ENCODE peak calls at places on chromosomes 13 and 19, in five cellular contexts. V, N, C, D and T are unnamed samples.

GRCh38 chr19:14561832-14562351 is 10.0 kb downstream of the NDUFB7 start:
- DNase-seq in N (peak), C (no peak), D (no peak), V (no peak), T (no peak)

GRCh38 chr13:90416519-90416918 is 931.0 kb upstream of the MIR17HG start:
- DNase-seq in D (peak), C (peak), N (no peak), V (no peak), T (no peak)

GRCh38 chr19:46970815-46971214 is 48.8 kb upstream of the NPAS1 start:
- DNase-seq in N (no peak), D (peak), C (peak), V (no peak), T (peak)

GRCh38 chr13:43865892-43866291 is 13.6 kb downstream of the CCDC122 start:
- DNase-seq in D (peak), V (no peak), N (no peak), C (peak), T (no peak)

GRCh38 chr13:113625965-113626661 is 31.9 kb downstream of the ATP4B start:
- DNase-seq in C (no peak), N (no peak), V (no peak), D (peak), T (no peak)

GRCh38 chr13:103762523-103762922 is 696.3 kb upstream of the SLC10A2 start:
- DNase-seq in D (no peak), C (no peak), N (no peak), V (no peak), T (no peak)

GRCh38 chr13:40503966-40504591 is 162.4 kb downstream of the FOXO1 start:
- DNase-seq in V (no peak), N (no peak), C (peak), D (peak), T (peak)

GRCh38 chr13:22883961-22884360 is 296.8 kb upstream of the SGCG start:
- DNase-seq in C (no peak), N (peak), V (peak), D (no peak), T (no peak)

GRCh38 chr19:47839913-47840312 is 18.2 kb downstream of the CRX start:
- DNase-seq in V (peak), N (peak), C (no peak), D (peak), T (no peak)

GRCh38 chr19:618247-618619 is 15.1 kb downstream of the POLRMT start:
- DNase-seq in N (no peak), V (no peak), C (no peak), D (no peak), T (no peak)

GRCh38 chr19:47284324-47284899 is 9.7 kb downstream of the INAFM1 start:
- DNase-seq in C (peak), D (peak), N (no peak), V (peak), T (peak)

GRCh38 chr19:42284066-42284501 is 15.0 kb downstream of the CIC start:
- DNase-seq in V (peak), C (no peak), D (peak), N (no peak), T (no peak)

GRCh38 chr19:42282036-42282762 is 13.1 kb downstream of the CIC start:
- DNase-seq in V (peak), D (peak), N (no peak), C (no peak), T (no peak)

GRCh38 chr19:42284641-42285341 is 15.7 kb downstream of the CIC start:
- DNase-seq in C (no peak), V (peak), D (peak), N (peak), T (no peak)

GRCh38 chr19:42282810-42283247 is 13.8 kb downstream of the CIC start:
- DNase-seq in V (no peak), C (no peak), D (no peak), N (no peak), T (no peak)

DNA sequence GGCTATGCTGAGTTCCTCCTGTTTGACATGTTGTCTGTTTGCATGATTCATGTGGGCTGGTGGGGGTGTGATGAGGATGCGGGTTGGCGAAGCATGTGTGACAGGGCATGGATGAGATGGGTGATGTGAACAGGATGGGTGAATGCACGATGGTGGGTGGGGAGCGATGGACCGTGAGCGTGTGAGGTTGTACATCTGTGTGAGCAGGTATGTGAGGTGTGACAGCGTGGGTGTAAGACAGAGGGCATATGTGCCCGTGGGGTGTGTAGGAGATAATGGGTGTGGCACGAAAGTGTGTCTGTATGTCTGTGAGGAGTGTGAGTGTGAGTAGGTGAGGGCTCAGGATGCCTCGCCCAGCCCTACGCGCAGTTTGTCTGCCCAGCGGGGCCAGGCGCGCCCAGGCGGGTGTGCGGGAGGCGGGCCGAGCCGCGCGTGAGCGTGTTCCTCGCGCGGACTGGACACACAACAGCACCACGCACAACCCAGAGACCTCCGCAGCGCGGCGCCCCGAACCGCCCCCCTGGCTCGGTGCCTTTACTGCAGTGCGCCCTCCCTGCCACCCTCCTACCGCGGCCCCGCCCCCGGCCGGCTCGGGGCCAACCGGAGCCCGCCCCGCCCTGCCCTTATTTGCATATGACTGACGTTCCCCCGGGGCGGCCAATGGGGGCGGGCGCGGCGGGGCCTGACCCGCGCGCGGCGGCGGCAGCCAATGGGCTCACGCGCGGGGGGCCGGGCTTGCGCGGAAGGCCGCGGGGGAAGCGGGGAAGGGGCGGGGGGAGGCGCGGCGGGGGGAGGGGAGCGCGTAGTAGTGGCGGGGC is 14.4 kb downstream of the CIC start:
- DNase-seq in V (peak), C (no peak), D (peak), N (peak), T (peak)
- H2AFZ ChIP-seq in V (no peak), C (no peak), D (no peak), N (no peak), T (peak)

DNA sequence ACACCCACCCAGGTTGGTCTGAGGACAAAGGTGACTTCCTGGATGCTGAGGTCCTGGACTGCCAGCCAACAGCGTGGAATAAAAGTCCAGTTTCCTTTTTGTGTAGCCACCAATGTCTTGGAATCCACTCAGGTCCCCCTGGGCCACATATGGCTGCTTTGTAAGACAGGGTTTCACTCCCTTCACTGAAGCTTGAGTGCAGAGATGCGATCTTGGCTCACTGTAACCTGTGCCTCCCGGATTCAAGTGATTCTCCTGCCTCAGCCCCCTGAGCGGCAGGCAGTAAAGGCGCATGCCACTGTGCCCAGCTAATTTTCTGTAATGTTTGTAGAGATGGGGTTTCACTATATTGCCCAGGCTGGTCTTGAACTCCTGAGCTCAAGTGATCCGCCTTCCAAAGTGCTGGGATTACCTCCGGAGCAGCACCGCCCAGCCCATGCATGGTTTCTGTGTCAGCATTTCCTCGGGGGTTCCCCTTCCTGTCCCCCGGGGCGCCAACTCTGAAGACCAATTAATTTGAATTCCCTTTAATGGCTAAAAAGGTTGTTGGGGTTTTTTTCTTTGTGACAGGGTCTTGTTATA is 17.5 kb downstream of the KANK2 start:
- DNase-seq in N (no peak), C (no peak), D (no peak), V (no peak), T (no peak)
- H2AFZ ChIP-seq in N (no peak), C (no peak), D (no peak), V (no peak), T (no peak)

GRCh38 chr19:19849056-19849455 is 16.6 kb upstream of the ZNF253 start:
- DNase-seq in D (no peak), C (no peak), V (no peak), N (no peak), T (no peak)
- H2AFZ ChIP-seq in D (no peak), C (no peak), V (no peak), N (no peak), T (no peak)

DNA sequence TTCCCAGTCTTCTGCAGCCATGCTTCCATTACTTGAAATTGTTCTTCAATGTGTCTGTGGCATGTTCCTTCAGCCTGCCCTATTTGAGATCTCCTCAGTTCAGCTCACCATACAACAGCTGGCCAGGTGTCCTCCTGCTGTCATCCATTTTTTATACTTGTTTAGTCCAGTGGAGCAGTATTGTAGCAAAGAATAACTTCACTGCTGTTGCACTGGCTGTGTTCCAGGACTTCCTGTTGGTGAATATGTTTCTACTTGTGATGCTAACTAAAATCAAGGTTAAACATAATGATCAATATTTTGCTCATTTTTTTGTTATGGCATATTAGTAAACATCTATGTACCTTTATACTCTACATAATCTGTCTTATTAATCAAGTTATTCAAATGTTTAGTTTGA is 1394.1 kb downstream of the PCDH9 start:
- DNase-seq in V (no peak), C (no peak), D (no peak), N (no peak), T (no peak)
- H2AFZ ChIP-seq in V (no peak), C (no peak), D (no peak), N (no peak), T (no peak)

DNA sequence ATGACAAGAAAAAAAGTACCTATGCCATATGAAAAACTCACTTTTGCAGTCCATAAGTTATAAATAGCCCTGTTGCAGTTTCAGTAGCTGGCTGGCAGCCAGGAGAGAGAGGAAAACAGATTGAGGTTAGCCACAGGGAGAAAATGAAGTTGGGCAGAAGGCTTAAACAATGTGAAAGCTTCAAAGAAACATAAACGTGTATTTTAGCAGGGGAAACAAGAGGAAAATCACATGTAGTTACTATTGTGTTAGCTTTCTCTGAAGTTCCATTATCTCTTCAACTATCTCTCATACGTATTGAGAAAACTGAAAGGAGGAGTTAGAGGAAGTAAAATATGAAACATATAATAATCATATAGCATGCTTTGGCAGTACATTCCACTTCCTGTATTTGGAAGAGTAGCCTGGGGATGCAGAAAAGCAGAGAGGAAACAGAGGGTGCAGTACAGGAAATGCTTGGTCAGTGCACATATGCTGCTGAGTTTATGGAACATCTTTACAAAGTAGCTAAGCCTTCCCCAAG is 1551.1 kb downstream of the EFNB2 start:
- DNase-seq in D (no peak), V (no peak), N (no peak), C (peak), T (peak)
- H2AFZ ChIP-seq in D (no peak), V (no peak), N (no peak), C (peak), T (peak)

GRCh38 chr19:28424662-28425430 is 788.1 kb downstream of the UQCRFS1 start:
- DNase-seq in D (peak), V (no peak), N (no peak), C (no peak), T (no peak)
- H2AFZ ChIP-seq in D (no peak), V (peak), N (no peak), C (no peak), T (no peak)